ENCODE peak calls at places on chromosomes 1 and 21, in nine cellular contexts. I is HFF-Myc, V is pancreas, G is heart left ventricle, O is cardiac muscle cell, Y is HCT116, M is AG09309, P is lower leg skin, F is astrocyte of the spinal cord. S is an unnamed sample.

GRCh38 chr1:150008699-150009098 is 1.8 kb downstream of the OTUD7B start:
- DNase-seq in G (no peak), O (no peak), Y (no peak), V (no peak), F (no peak), P (no peak), M (no peak), I (no peak), S (no peak)

GRCh38 chr1:217717959-217718358 is 86.8 kb downstream of the SPATA17 start:
- DNase-seq in I (no peak), O (no peak), M (no peak), P (no peak), V (no peak), G (no peak), F (no peak), Y (no peak), S (no peak)

GRCh38 chr1:54442185-54442584 is 36.0 kb upstream of the SSBP3 start:
- DNase-seq in M (no peak), F (no peak), G (no peak), I (no peak), V (no peak), P (no peak), O (no peak), Y (no peak), S (no peak)

GRCh38 chr1:157691285-157691920 is 9.2 kb downstream of the FCRL3 start:
- DNase-seq in O (peak; percentile 33), P (no peak), F (peak; percentile 9), I (peak; percentile 22), M (peak; percentile 10), V (no peak), G (no peak), Y (peak; percentile 21), S (no peak)

GRCh38 chr21:36150192-36150711 is 6.4 kb upstream of the DOP1B start:
- DNase-seq in M (no peak), V (no peak), Y (no peak), O (peak; percentile 71), G (peak; percentile 48), P (no peak), I (no peak), F (peak; percentile 72), S (no peak)

GRCh38 chr1:167720965-167721616 is 691 bp upstream of the MPZL1 start:
- DNase-seq in I (peak; percentile 35), P (no peak), M (peak; percentile 24), F (peak; percentile 73), G (peak; percentile 45), Y (no peak), O (peak; percentile 65), V (peak; percentile 36), S (no peak)

GRCh38 chr1:3599816-3600215 is 11.5 kb downstream of the MEGF6 start:
- DNase-seq in I (no peak), O (no peak), G (no peak), V (no peak), M (no peak), P (no peak), F (no peak), Y (no peak), S (no peak)

GRCh38 chr1:91281782-91282181 is 122.9 kb downstream of the HFM1 start:
- DNase-seq in Y (no peak), G (no peak), F (no peak), V (no peak), I (no peak), O (no peak), P (no peak), M (no peak), S (no peak)

GRCh38 chr21:29166333-29166732 is 35.9 kb downstream of the MAP3K7CL start:
- DNase-seq in V (no peak), Y (no peak), G (no peak), M (no peak), F (no peak), I (no peak), O (no peak), P (no peak), S (no peak)

GRCh38 chr1:91120421-91120820 is 98.6 kb upstream of the ZNF644 start:
- DNase-seq in V (no peak), O (no peak), P (no peak), M (no peak), F (no peak), G (no peak), I (no peak), Y (no peak), S (no peak)

GRCh38 chr1:153490272-153491051 is 30.0 kb upstream of the S100A7 start:
- DNase-seq in I (peak; percentile 66), F (peak; percentile 94), G (peak; percentile 64), M (peak; percentile 88), V (peak; percentile 43), O (peak; percentile 94), Y (peak; percentile 93), P (peak; percentile 94), S (peak; percentile 92)

GRCh38 chr1:10734900-10735602 is 61.4 kb downstream of the CASZ1 start:
- DNase-seq in O (no peak), Y (no peak), M (no peak), P (no peak), V (no peak), F (no peak), G (peak; percentile 58), I (no peak), S (no peak)

GRCh38 chr1:203219934-203220333 is 9.5 kb downstream of the CHIT1 start:
- DNase-seq in O (no peak), G (no peak), F (no peak), P (no peak), M (no peak), I (no peak), Y (no peak), V (no peak), S (no peak)

GRCh38 chr1:37514350-37515184 is at the start of gene MEAF6:
- DNase-seq in P (peak; percentile 96), M (no peak), V (peak; percentile 76), I (peak; percentile 37), G (peak; percentile 88), O (peak; percentile 87), F (peak; percentile 76), Y (peak; percentile 36), S (peak; percentile 87)

GRCh38 chr1:230105754-230106625 is 39.0 kb downstream of the GALNT2 start:
- DNase-seq in V (peak; percentile 54), M (peak; percentile 65), Y (peak; percentile 36), O (peak; percentile 86), I (no peak), F (peak; percentile 75), P (no peak), G (no peak), S (no peak)

GRCh38 chr1:230103341-230104173 is 36.5 kb downstream of the GALNT2 start:
- DNase-seq in G (no peak), Y (no peak), M (no peak), O (peak; percentile 41), F (peak; percentile 45), I (no peak), P (no peak), V (no peak), S (no peak)

GRCh38 chr1:230102472-230102871 is 35.4 kb downstream of the GALNT2 start:
- DNase-seq in M (no peak), V (no peak), G (no peak), O (no peak), Y (no peak), F (no peak), P (no peak), I (no peak), S (no peak)

GRCh38 chr1:230105245-230105753 is 38.3 kb downstream of the GALNT2 start:
- DNase-seq in P (no peak), G (no peak), V (no peak), F (no peak), I (no peak), M (no peak), Y (no peak), O (no peak), S (no peak)

GRCh38 chr1:230104395-230105244 is 37.6 kb downstream of the GALNT2 start:
- DNase-seq in F (peak; percentile 99), P (peak; percentile 98), V (peak; percentile 96), M (peak; percentile 98), O (peak; percentile 98), G (peak; percentile 82), Y (peak; percentile 94), I (peak; percentile 95), S (peak; percentile 99)
- TF ChIP-seq CTCF in F (peak; percentile 10), P (no peak), V (no peak), M (no peak), O (no peak), G (no peak), Y (no peak), I (no peak), S (no peak)

DNA sequence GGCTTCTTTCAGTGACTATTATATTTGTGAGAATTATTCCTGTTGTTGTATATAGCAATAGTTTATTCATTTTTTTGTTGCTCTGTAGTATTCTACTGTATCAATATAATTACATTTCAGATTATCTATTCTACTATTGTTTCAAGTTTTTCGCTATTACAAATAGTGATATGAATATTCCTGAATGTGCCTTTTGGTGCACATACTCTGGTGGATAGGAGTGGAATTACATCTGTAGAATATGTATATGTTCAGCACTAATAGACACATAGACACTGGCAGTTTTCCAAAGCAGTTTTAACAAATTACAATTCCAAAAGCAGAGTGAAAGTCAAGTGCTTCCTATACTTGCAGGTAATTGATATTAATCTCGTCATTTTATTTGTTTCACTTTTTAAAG is 696.2 kb upstream of the PRMT6 start:
- DNase-seq in P (no peak), F (no peak), V (no peak), I (no peak), M (no peak), Y (no peak), G (no peak), O (no peak), S (no peak)
- TF ChIP-seq CTCF in P (no peak), F (peak; percentile 17), V (no peak), I (no peak), M (peak; percentile 9), Y (peak; percentile 29), G (no peak), O (no peak), S (no peak)

DNA sequence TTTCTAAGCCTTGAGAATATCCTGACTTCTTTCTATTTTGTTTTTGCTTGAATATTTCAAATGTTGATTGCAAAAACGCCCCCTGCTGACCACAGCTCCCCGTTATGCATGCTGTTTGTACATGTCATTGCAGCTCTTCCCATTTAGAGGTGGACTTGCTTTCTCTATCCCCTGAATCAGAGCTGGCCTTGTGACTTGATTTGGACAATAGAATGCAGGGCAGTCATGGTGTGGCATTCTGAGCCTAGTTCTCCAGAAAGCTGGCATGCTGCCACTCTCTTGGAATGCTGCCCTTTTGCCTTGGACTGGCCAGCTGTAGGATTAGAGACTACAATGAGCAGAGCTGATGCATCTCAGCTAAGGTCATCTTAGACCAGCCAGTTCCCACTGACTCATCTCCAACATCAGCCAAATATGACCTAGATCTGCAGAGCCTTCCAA is 1561.5 kb downstream of the MRPL39 start:
- DNase-seq in M (no peak), Y (no peak), G (peak; percentile 67), V (peak; percentile 34), P (no peak), O (peak; percentile 89), F (peak; percentile 97), I (peak; percentile 11), S (peak; percentile 74)
- TF ChIP-seq CTCF in M (no peak), Y (no peak), G (peak; percentile 17), V (no peak), P (no peak), O (peak; percentile 48), F (peak; percentile 58), I (no peak), S (no peak)

DNA sequence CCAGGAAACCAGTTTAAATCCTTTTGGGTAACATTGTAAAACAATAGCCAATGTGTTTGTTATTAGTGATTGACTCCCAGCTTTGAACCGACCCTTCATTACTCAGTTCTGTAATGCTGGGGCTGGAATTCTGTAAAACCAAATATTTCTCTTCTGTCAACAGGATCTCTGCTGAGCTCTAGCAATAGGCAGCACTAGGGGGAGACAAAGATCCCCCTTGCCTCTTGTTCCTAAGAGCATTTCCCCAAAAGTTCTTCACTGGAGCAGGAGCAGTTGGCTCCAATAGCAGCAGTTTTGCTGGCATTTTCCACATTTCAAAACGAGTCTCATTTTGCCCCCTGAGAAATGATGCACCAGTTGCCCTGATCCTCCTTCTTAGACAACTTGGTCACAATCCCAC is 1671.1 kb downstream of the MRPL39 start:
- DNase-seq in G (no peak), M (no peak), O (peak; percentile 4), F (peak; percentile 29), V (no peak), Y (no peak), P (no peak), I (no peak), S (no peak)
- TF ChIP-seq CTCF in G (no peak), M (no peak), O (no peak), F (peak; percentile 61), V (no peak), Y (no peak), P (no peak), I (peak; percentile 2), S (no peak)